ENCODE peak calls at places on chromosomes 3 and 15, in ten cellular contexts. One of them, this sample, is unnamed.

GRCh38 chr3:43915546-43915945 is 224.8 kb downstream of the ABHD5 start:
- DNase-seq in AG10803: no peak
- DNase-seq in testis: no peak
- DNase-seq in lower lobe of right lung: no peak
- DNase-seq in ovary: no peak
- DNase-seq in psoas muscle: no peak
- DNase-seq in thoracic aorta: no peak
- DNase-seq in kidney epithelial cell: no peak
- DNase-seq in mammary epithelial cell: no peak
- DNase-seq in fibroblast of lung: no peak
- DNase-seq in this sample: peak; percentile 40

GRCh38 chr3:23495507-23495906 is 292.4 kb downstream of the UBE2E2 start:
- DNase-seq in AG10803: peak; percentile 58
- DNase-seq in testis: no peak
- DNase-seq in lower lobe of right lung: no peak
- DNase-seq in ovary: no peak
- DNase-seq in psoas muscle: no peak
- DNase-seq in thoracic aorta: no peak
- DNase-seq in kidney epithelial cell: no peak
- DNase-seq in mammary epithelial cell: peak; percentile 60
- DNase-seq in fibroblast of lung: no peak
- DNase-seq in this sample: peak; percentile 60

GRCh38 chr3:19065027-19065426 is 83.3 kb upstream of the KCNH8 start:
- DNase-seq in AG10803: no peak
- DNase-seq in testis: peak; percentile 20
- DNase-seq in lower lobe of right lung: no peak
- DNase-seq in ovary: no peak
- DNase-seq in psoas muscle: no peak
- DNase-seq in thoracic aorta: no peak
- DNase-seq in kidney epithelial cell: no peak
- DNase-seq in mammary epithelial cell: no peak
- DNase-seq in fibroblast of lung: no peak
- DNase-seq in this sample: no peak

GRCh38 chr15:22895465-22896190 is 57.2 kb downstream of the NIPA2 start:
- DNase-seq in AG10803: no peak
- DNase-seq in testis: no peak
- DNase-seq in lower lobe of right lung: no peak
- DNase-seq in ovary: no peak
- DNase-seq in psoas muscle: no peak
- DNase-seq in thoracic aorta: no peak
- DNase-seq in kidney epithelial cell: peak; percentile 77
- DNase-seq in mammary epithelial cell: peak; percentile 96
- DNase-seq in fibroblast of lung: peak; percentile 29
- DNase-seq in this sample: peak; percentile 56

GRCh38 chr3:79917561-79917960 is 149.8 kb upstream of the ROBO1 start:
- DNase-seq in AG10803: no peak
- DNase-seq in testis: no peak
- DNase-seq in lower lobe of right lung: no peak
- DNase-seq in ovary: no peak
- DNase-seq in psoas muscle: no peak
- DNase-seq in thoracic aorta: no peak
- DNase-seq in kidney epithelial cell: no peak
- DNase-seq in mammary epithelial cell: no peak
- DNase-seq in fibroblast of lung: no peak
- DNase-seq in this sample: no peak

GRCh38 chr3:65439641-65440040 is 599.1 kb downstream of the MAGI1 start:
- DNase-seq in AG10803: peak; percentile 63
- DNase-seq in testis: peak; percentile 62
- DNase-seq in lower lobe of right lung: peak; percentile 45
- DNase-seq in ovary: peak; percentile 60
- DNase-seq in psoas muscle: peak; percentile 21
- DNase-seq in thoracic aorta: peak; percentile 7
- DNase-seq in kidney epithelial cell: peak; percentile 18
- DNase-seq in mammary epithelial cell: peak; percentile 39
- DNase-seq in fibroblast of lung: peak; percentile 76
- DNase-seq in this sample: peak; percentile 61

GRCh38 chr3:143507735-143508580 is 340.3 kb downstream of the SLC9A9 start:
- DNase-seq in AG10803: peak; percentile 78
- DNase-seq in testis: no peak
- DNase-seq in lower lobe of right lung: no peak
- DNase-seq in ovary: no peak
- DNase-seq in psoas muscle: no peak
- DNase-seq in thoracic aorta: no peak
- DNase-seq in kidney epithelial cell: peak; percentile 63
- DNase-seq in mammary epithelial cell: peak; percentile 64
- DNase-seq in fibroblast of lung: peak; percentile 70
- DNase-seq in this sample: peak; percentile 92

GRCh38 chr3:108602249-108602934 is 12.9 kb downstream of the DZIP3 start:
- DNase-seq in AG10803: no peak
- DNase-seq in testis: no peak
- DNase-seq in lower lobe of right lung: no peak
- DNase-seq in ovary: no peak
- DNase-seq in psoas muscle: no peak
- DNase-seq in thoracic aorta: no peak
- DNase-seq in kidney epithelial cell: no peak
- DNase-seq in mammary epithelial cell: no peak
- DNase-seq in fibroblast of lung: no peak
- DNase-seq in this sample: no peak

GRCh38 chr15:76335129-76335850 is 1.3 kb upstream of the ISL2 start:
- DNase-seq in AG10803: no peak
- DNase-seq in testis: no peak
- DNase-seq in lower lobe of right lung: no peak
- DNase-seq in ovary: no peak
- DNase-seq in psoas muscle: no peak
- DNase-seq in thoracic aorta: no peak
- DNase-seq in kidney epithelial cell: no peak
- DNase-seq in mammary epithelial cell: no peak
- DNase-seq in fibroblast of lung: peak; percentile 26
- DNase-seq in this sample: no peak

GRCh38 chr15:76335851-76336253 is 721 bp upstream of the ISL2 start:
- DNase-seq in AG10803: no peak
- DNase-seq in testis: no peak
- DNase-seq in lower lobe of right lung: no peak
- DNase-seq in ovary: no peak
- DNase-seq in psoas muscle: no peak
- DNase-seq in thoracic aorta: no peak
- DNase-seq in kidney epithelial cell: no peak
- DNase-seq in mammary epithelial cell: no peak
- DNase-seq in fibroblast of lung: peak; percentile 27
- DNase-seq in this sample: no peak

GRCh38 chr15:76337739-76338554 is 1.4 kb downstream of the ISL2 start:
- DNase-seq in AG10803: no peak
- DNase-seq in testis: no peak
- DNase-seq in lower lobe of right lung: peak; percentile 52
- DNase-seq in ovary: no peak
- DNase-seq in psoas muscle: no peak
- DNase-seq in thoracic aorta: no peak
- DNase-seq in kidney epithelial cell: no peak
- DNase-seq in mammary epithelial cell: no peak
- DNase-seq in fibroblast of lung: no peak
- DNase-seq in this sample: no peak

GRCh38 chr15:76337047-76337738 is 620 bp downstream of the ISL2 start:
- DNase-seq in AG10803: peak; percentile 52
- DNase-seq in testis: no peak
- DNase-seq in lower lobe of right lung: no peak
- DNase-seq in ovary: no peak
- DNase-seq in psoas muscle: no peak
- DNase-seq in thoracic aorta: no peak
- DNase-seq in kidney epithelial cell: no peak
- DNase-seq in mammary epithelial cell: peak; percentile 28
- DNase-seq in fibroblast of lung: peak; percentile 45
- DNase-seq in this sample: no peak

DNA sequence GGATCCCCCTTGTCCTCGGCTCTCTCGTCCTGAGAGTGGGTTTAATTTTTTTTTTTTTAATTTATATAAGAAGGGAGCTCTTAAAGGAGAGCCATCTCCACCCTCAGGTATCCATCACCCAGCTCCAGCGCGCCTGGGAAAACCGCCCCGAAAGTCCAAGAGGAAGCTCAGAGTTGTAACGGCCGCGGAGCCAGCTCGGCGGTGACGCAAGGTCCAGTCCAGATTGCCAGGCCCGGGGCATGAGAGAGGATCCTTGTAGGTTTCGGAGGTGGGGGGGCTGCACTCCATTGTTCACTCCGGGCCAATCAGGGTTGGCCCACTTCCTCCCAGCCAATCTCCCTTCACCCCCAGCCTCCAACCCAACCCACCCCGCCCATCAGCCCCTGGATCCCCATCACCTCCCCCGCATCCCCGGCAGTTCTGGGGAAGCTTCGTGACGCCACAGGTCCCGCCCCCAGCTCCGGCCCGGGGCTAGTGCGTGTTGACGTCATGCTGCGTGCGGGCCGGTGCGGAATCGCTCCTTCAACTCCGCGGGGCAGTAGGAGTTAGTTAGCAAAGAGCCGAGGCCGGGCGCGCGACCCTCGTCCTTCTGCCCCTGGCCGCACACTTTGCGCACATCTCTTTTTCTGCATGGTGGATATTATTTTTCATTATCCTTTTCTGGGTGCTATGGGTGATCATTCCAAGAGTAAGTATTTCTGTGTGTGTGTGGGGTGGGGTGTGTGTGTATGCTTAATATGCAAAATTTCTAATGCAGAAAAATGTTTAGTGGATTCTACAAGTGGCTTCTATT is at the start of gene ISL2:
- DNase-seq in AG10803: peak; percentile 96
- DNase-seq in testis: peak; percentile 73
- DNase-seq in lower lobe of right lung: peak; percentile 84
- DNase-seq in ovary: peak; percentile 38
- DNase-seq in psoas muscle: no peak
- DNase-seq in thoracic aorta: no peak
- DNase-seq in kidney epithelial cell: peak; percentile 23
- DNase-seq in mammary epithelial cell: peak; percentile 90
- DNase-seq in fibroblast of lung: peak; percentile 89
- DNase-seq in this sample: peak; percentile 45
- H3K4me3 ChIP-seq in AG10803: peak within 1 kb of the TSS; percentile 57
- H3K4me3 ChIP-seq in testis: peak within 1 kb of the TSS; percentile 22
- H3K4me3 ChIP-seq in lower lobe of right lung: peak within 1 kb of the TSS; percentile 40
- H3K4me3 ChIP-seq in ovary: no peak within 1 kb of the TSS
- H3K4me3 ChIP-seq in psoas muscle: peak within 1 kb of the TSS; percentile 49
- H3K4me3 ChIP-seq in thoracic aorta: peak within 1 kb of the TSS; percentile 50
- H3K4me3 ChIP-seq in kidney epithelial cell: peak within 1 kb of the TSS; percentile 26
- H3K4me3 ChIP-seq in mammary epithelial cell: peak within 1 kb of the TSS; percentile 14
- H3K4me3 ChIP-seq in fibroblast of lung: peak within 1 kb of the TSS; percentile 11
- H3K4me3 ChIP-seq in this sample: peak within 1 kb of the TSS; percentile 24

DNA sequence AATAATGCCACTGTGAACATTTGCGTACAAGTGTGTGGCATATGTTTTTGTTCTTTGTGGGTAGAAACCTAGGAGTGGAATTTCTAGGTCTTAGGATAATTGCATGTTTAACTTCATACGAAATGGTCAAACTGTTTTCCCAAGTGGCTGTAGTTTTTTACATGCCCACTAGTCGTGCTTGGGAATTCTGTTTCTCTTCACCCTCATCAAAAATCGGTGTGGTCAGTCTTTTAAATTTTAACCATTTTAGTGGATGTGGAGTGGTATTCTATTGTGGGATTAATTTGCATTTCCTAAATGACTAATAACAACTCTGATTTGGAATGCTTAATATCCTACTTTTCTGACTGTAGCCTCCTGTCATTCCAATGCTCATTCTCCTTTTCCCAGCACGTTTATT is 27.6 kb downstream of the ZFAND6 start:
- DNase-seq in AG10803: no peak
- DNase-seq in testis: no peak
- DNase-seq in lower lobe of right lung: no peak
- DNase-seq in ovary: no peak
- DNase-seq in psoas muscle: no peak
- DNase-seq in thoracic aorta: no peak
- DNase-seq in kidney epithelial cell: no peak
- DNase-seq in mammary epithelial cell: no peak
- DNase-seq in fibroblast of lung: no peak
- DNase-seq in this sample: no peak
- TF ChIP-seq CTCF in AG10803: no peak
- TF ChIP-seq CTCF in testis: no peak
- TF ChIP-seq CTCF in lower lobe of right lung: no peak
- TF ChIP-seq CTCF in ovary: no peak
- TF ChIP-seq CTCF in psoas muscle: no peak
- TF ChIP-seq CTCF in thoracic aorta: no peak
- TF ChIP-seq CTCF in kidney epithelial cell: peak; percentile 39
- TF ChIP-seq CTCF in mammary epithelial cell: no peak
- TF ChIP-seq CTCF in fibroblast of lung: peak; percentile 9
- TF ChIP-seq CTCF in this sample: peak; percentile 16

DNA sequence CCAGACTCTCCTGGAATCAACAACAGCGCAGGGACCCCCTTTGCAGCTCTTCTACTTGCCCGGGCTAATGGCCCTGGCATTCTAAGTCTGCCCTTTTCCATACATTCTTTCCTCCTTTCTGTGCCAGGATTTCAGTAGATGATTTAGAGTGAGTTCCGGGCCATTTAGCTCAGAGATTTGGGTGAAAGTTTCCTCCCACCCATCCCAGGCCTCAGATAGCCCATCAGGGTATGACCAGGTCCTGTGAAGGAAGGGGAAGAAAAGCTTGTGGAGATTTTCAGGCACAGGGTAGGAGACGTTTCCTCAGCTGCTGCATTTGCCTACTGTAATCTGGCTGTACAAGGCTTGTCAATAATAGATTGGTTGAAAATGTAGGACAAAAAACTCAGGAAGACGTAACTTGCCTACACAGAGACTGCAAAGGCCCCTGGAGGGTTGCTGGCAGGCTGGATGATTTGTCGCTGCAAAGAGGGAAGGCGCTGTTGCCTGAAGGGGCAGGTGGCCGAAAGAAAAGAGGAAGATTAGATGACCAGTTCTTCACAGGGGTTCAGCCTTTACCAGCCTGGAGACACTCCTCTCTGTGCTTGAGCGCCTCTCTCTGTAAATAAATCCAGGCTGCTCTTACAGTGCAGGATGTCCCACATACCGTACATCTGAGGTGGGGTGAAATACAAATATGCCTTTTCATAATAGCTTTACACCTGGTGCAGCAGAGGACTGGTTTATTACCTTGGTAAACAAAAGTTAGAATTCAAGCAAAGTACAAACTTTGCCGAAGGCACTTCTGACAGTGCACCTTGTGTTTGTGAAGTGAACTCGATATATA is 63.4 kb upstream of the BCL6 start:
- DNase-seq in AG10803: no peak
- DNase-seq in testis: no peak
- DNase-seq in lower lobe of right lung: no peak
- DNase-seq in ovary: no peak
- DNase-seq in psoas muscle: no peak
- DNase-seq in thoracic aorta: no peak
- DNase-seq in kidney epithelial cell: peak; percentile 14
- DNase-seq in mammary epithelial cell: peak; percentile 79
- DNase-seq in fibroblast of lung: no peak
- DNase-seq in this sample: no peak
- H3K4me3 ChIP-seq in AG10803: no peak overlapping the region
- H3K4me3 ChIP-seq in testis: no peak overlapping the region
- H3K4me3 ChIP-seq in lower lobe of right lung: no peak overlapping the region
- H3K4me3 ChIP-seq in ovary: no peak overlapping the region
- H3K4me3 ChIP-seq in psoas muscle: no peak overlapping the region
- H3K4me3 ChIP-seq in thoracic aorta: peak overlapping the region; percentile 11
- H3K4me3 ChIP-seq in kidney epithelial cell: no peak overlapping the region
- H3K4me3 ChIP-seq in mammary epithelial cell: no peak overlapping the region
- H3K4me3 ChIP-seq in fibroblast of lung: no peak overlapping the region
- H3K4me3 ChIP-seq in this sample: no peak overlapping the region

DNA sequence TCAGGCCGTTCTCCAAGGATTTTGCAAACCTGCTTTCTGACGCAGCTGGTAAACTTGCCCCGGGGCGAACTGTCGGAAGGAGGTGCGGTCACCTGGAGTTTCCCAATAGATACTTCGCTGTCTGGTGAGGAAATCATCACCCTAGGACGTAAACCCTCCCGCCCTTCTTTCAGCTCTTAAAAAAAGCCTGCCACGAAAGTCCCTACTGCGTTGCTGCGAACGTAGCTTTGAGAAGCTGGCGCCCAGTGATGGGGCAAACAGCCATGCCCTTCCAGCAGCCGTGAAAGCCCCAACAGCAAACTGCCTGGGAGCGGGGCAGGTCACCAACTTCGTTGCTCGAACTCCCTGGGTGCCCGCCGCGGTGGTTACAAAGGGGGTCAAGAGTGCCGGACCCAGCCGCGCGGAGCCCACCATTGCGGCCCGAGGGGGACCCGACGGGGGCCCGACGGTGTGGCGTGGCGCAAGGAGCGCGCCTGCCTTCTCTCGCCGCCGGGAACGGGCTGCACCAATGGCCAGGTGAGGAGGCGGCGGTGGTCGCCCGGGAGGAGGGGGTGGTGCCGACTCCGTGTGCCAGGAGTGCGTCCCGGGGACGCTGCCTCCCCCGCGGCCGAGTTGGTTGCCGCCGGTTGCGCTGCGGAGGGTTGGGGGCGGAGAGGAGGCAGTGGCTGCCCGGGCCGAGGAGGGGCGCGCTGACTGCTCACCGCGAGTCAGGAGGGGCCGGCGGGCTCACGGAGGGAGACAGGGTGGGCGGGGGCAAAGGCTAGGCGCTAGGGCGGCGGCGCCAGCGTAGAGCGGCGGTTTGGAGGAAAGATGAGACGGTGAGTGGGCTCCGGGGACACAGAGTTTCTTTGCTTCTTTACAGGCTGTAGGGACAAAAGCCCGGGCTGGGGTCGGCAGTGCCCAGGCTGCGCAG is at the start of gene PHLDB2:
- DNase-seq in AG10803: peak; percentile 80
- DNase-seq in testis: peak; percentile 78
- DNase-seq in lower lobe of right lung: peak; percentile 67
- DNase-seq in ovary: peak; percentile 84
- DNase-seq in psoas muscle: peak; percentile 78
- DNase-seq in thoracic aorta: peak; percentile 49
- DNase-seq in kidney epithelial cell: no peak
- DNase-seq in mammary epithelial cell: peak; percentile 97
- DNase-seq in fibroblast of lung: peak; percentile 71
- DNase-seq in this sample: peak; percentile 81
- TF ChIP-seq CTCF in AG10803: peak; percentile 19
- TF ChIP-seq CTCF in testis: no peak
- TF ChIP-seq CTCF in lower lobe of right lung: no peak
- TF ChIP-seq CTCF in ovary: no peak
- TF ChIP-seq CTCF in psoas muscle: no peak
- TF ChIP-seq CTCF in thoracic aorta: peak; percentile 31
- TF ChIP-seq CTCF in kidney epithelial cell: peak; percentile 15
- TF ChIP-seq CTCF in mammary epithelial cell: no peak
- TF ChIP-seq CTCF in fibroblast of lung: no peak
- TF ChIP-seq CTCF in this sample: no peak

This sample was measured in fibroblast of mammary gland.